ENCODE peak calls at places on chromosomes 6 and 20, in five cellular contexts. Z is neural progenitor cell, O is activated T-helper 1 cell treated with Interleukin-2 at 50 U/mL for 16 hours, Q is GM12891, C is AG04450. D is an unnamed sample.

GRCh38 chr6:169146536-169146935 is 107.1 kb downstream of the THBS2 start:
- DNase-seq in Z (no peak), O (no peak), Q (no peak), C (no peak), D (no peak)

GRCh38 chr20:18727032-18727508 is 86.5 kb upstream of the SCP2D1 start:
- DNase-seq in Z (no peak), O (no peak), Q (no peak), C (no peak), D (no peak)

GRCh38 chr20:36454664-36455427 is 86.5 kb upstream of the MYL9 start:
- DNase-seq in Z (peak), O (no peak), Q (no peak), C (no peak), D (no peak)

GRCh38 chr20:33673411-33674293 is 576 bp downstream of the NECAB3 start:
- DNase-seq in Z (no peak), O (no peak), Q (peak), C (no peak), D (no peak)

GRCh38 chr20:51417745-51418529 is 124.6 kb downstream of the NFATC2 start:
- DNase-seq in Z (no peak), O (no peak), Q (no peak), C (no peak), D (no peak)

GRCh38 chr6:41451039-41451438 is 95.1 kb upstream of the FOXP4 start:
- DNase-seq in Z (peak), O (no peak), Q (no peak), C (no peak), D (no peak)

GRCh38 chr20:17562804-17563305 is 7.0 kb upstream of the DSTN start:
- DNase-seq in Z (no peak), O (no peak), Q (no peak), C (no peak), D (peak)

GRCh38 chr20:58883243-58883691 is 30.8 kb downstream of the GNAS start:
- DNase-seq in Z (peak), O (no peak), Q (no peak), C (no peak), D (no peak)

GRCh38 chr20:32807706-32808105 is 12.0 kb upstream of the MAPRE1 start:
- DNase-seq in Z (peak), O (no peak), Q (no peak), C (no peak), D (no peak)

GRCh38 chr6:22613695-22614094 is 44.3 kb downstream of the HDGFL1 start:
- DNase-seq in Z (no peak), O (no peak), Q (no peak), C (peak), D (peak)

GRCh38 chr6:143842468-143842901 is 653 bp upstream of the LTV1 start:
- DNase-seq in Z (no peak), O (no peak), Q (no peak), C (no peak), D (no peak)

GRCh38 chr20:62595491-62595890 is 46.8 kb upstream of the SLCO4A1 start:
- DNase-seq in Z (no peak), O (no peak), Q (no peak), C (peak), D (no peak)

GRCh38 chr6:22036267-22036666 is 260.6 kb downstream of the PRL start:
- DNase-seq in Z (peak), O (no peak), Q (no peak), C (no peak), D (peak)

GRCh38 chr6:22445946-22446345 is 123.4 kb upstream of the HDGFL1 start:
- DNase-seq in Z (no peak), O (no peak), Q (no peak), C (no peak), D (no peak)

GRCh38 chr6:89562114-89562815 is 76.3 kb downstream of the LYRM2 start:
- DNase-seq in Z (peak), O (no peak), Q (no peak), C (no peak), D (no peak)

GRCh38 chr6:1901556-1901955 is 291.8 kb downstream of the FOXC1 start:
- DNase-seq in Z (no peak), O (no peak), Q (no peak), C (peak), D (peak)

GRCh38 chr6:159633196-159633595 is 59.8 kb downstream of the SOD2 start:
- DNase-seq in Z (peak), O (no peak), Q (no peak), C (no peak), D (no peak)

GRCh38 chr6:112562348-112563220 is 215.5 kb downstream of the RFPL4B start:
- DNase-seq in Z (no peak), O (no peak), Q (no peak), C (no peak), D (no peak)

GRCh38 chr6:162409986-162410715 is 317.4 kb downstream of the PRKN start:
- DNase-seq in Z (peak), O (no peak), Q (no peak), C (no peak), D (no peak)

GRCh38 chr6:135159531-135159930 is 21.6 kb upstream of the MYB start:
- DNase-seq in Z (no peak), O (no peak), Q (no peak), C (no peak), D (no peak)

GRCh38 chr6:25360611-25361010 is 81.4 kb downstream of the CARMIL1 start:
- DNase-seq in Z (no peak), O (no peak), Q (no peak), C (no peak), D (no peak)

GRCh38 chr20:23203951-23204730 is 118.0 kb upstream of the CD93 start:
- DNase-seq in Z (no peak), O (no peak), Q (no peak), C (no peak), D (peak)

GRCh38 chr20:32474967-32475819 is 109.9 kb downstream of the NOL4L start:
- DNase-seq in Z (peak), O (no peak), Q (peak), C (peak), D (peak)

GRCh38 chr6:105784179-105784578 is 302.0 kb upstream of the PRDM1 start:
- DNase-seq in Z (no peak), O (no peak), Q (no peak), C (no peak), D (no peak)

GRCh38 chr6:37302086-37302686 is 44.2 kb upstream of the TMEM217 start:
- DNase-seq in Z (no peak), O (no peak), Q (no peak), C (no peak), D (no peak)

GRCh38 chr20:42093542-42094440 is 475.6 kb upstream of the CHD6 start:
- DNase-seq in Z (no peak), O (no peak), Q (no peak), C (no peak), D (no peak)

GRCh38 chr20:58482416-58482815 is 32.8 kb downstream of the APCDD1L start:
- DNase-seq in Z (no peak), O (no peak), Q (no peak), C (no peak), D (no peak)

GRCh38 chr6:77926198-77926752 is 273.4 kb downstream of the MEI4 start:
- DNase-seq in Z (peak), O (no peak), Q (no peak), C (no peak), D (no peak)

GRCh38 chr6:169425628-169426370 is 172.2 kb upstream of the THBS2 start:
- DNase-seq in Z (no peak), O (no peak), Q (no peak), C (no peak), D (no peak)

GRCh38 chr6:145278163-145278807 is 457.0 kb downstream of the EPM2A start:
- DNase-seq in Z (no peak), O (no peak), Q (no peak), C (no peak), D (peak)

GRCh38 chr6:16179970-16180431 is 51.1 kb downstream of the MYLIP start:
- DNase-seq in Z (no peak), O (peak), Q (no peak), C (no peak), D (no peak)

D was measured in kidney epithelial cell.